ENCODE peak calls at places on chromosomes 3 and 15, in four cellular contexts. K is MM.1S, L is hepatocyte, Z is Peyer's patch. D is an unnamed sample.

GRCh38 chr3:49283997-49284396 is 7.0 kb upstream of the C3orf62 start:
- DNase-seq in K (no peak), L (no peak), Z (no peak), D (no peak)

GRCh38 chr15:83372434-83372873 is 74.7 kb upstream of the SH3GL3 start:
- DNase-seq in K (no peak), L (no peak), Z (no peak), D (no peak)

GRCh38 chr15:86515625-86516024 is 436.0 kb downstream of the AGBL1 start:
- DNase-seq in K (no peak), L (no peak), Z (no peak), D (no peak)

GRCh38 chr3:141050913-141051632 is at the start of gene SPSB4:
- DNase-seq in K (no peak), L (peak; percentile 80), Z (no peak), D (peak; percentile 1)

GRCh38 chr15:47194718-47195117 is 522.6 kb upstream of the SEMA6D start:
- DNase-seq in K (peak; percentile 55), L (peak; percentile 47), Z (no peak), D (peak; percentile 27)

GRCh38 chr3:183015185-183015584 is 34.8 kb upstream of the DCUN1D1 start:
- DNase-seq in K (no peak), L (no peak), Z (no peak), D (no peak)

GRCh38 chr3:187185759-187186158 is 11.5 kb upstream of the RTP1 start:
- DNase-seq in K (no peak), L (no peak), Z (no peak), D (no peak)

GRCh38 chr3:171508676-171509075 is 48.5 kb upstream of the TNIK start:
- DNase-seq in K (no peak), L (no peak), Z (no peak), D (no peak)

GRCh38 chr3:138184994-138185393 is 2.1 kb upstream of the ARMC8 start:
- DNase-seq in K (no peak), L (peak; percentile 26), Z (no peak), D (no peak)

GRCh38 chr15:90623854-90624253 is 93.3 kb upstream of the BLM start:
- DNase-seq in K (no peak), L (no peak), Z (no peak), D (no peak)

GRCh38 chr15:96246057-96246456 is 84.4 kb upstream of the NR2F2 start:
- DNase-seq in K (no peak), L (no peak), Z (no peak), D (no peak)

GRCh38 chr3:194139085-194139976 is 3.4 kb downstream of the HES1 start:
- DNase-seq in K (peak; percentile 60), L (peak; percentile 82), Z (peak; percentile 21), D (peak; percentile 44)

GRCh38 chr3:194141415-194142155 is 5.6 kb downstream of the HES1 start:
- DNase-seq in K (peak; percentile 90), L (peak; percentile 97), Z (peak; percentile 66), D (peak; percentile 78)

GRCh38 chr3:194139977-194140351 is 4.0 kb downstream of the HES1 start:
- DNase-seq in K (no peak), L (no peak), Z (no peak), D (no peak)

GRCh38 chr3:194142156-194142910 is 6.4 kb downstream of the HES1 start:
- DNase-seq in K (no peak), L (peak; percentile 40), Z (no peak), D (no peak)

DNA sequence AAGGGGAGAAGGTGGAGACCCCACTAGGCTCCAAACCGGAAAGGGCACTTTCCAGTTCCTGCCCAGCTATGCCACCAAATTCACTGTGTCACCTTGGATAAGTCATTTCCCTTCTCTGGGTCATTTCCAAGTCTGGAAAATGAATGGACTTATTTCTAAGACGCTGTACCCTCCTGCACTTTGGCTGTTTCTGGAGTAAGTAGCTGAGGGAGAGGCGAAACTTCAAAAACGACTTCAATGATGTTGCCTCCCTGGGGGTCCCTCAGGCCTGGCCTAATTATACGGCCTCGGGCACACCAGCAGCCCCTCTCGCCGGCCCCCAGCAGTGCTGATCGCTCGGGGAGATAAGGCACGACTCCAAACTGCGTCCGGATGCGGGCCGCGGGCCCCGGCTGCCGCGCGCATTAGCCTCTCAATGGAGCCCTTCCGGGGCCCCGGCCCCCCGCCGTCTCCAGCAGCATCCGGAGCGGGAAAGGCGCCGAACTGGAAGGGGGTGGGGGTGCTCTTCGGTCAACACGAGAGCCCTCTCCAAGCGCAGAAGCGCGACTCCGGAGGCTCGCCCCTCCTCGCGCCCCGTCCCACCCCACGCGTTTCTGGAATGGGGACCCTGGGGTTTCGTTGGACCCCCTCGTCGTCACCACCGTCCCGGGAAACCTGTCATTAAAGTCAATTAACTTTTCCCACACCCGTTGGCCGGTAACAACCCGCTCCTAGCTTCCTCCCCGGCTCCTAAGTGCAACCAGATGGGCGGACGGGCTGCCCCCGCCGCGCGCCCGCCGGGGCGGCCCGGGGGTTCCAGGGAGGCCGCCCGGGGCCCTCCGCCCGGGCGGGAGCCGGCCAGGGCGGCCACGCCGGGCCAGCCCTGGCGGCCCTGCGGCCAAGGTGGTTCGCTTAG is 4.8 kb downstream of the HES1 start:
- DNase-seq in K (no peak), L (peak; percentile 83), Z (peak; percentile 28), D (peak; percentile 28)
- H3K4me3 ChIP-seq in K (peak overlapping the region; percentile 12), L (no peak overlapping the region), Z (peak overlapping the region; percentile 59), D (peak overlapping the region; percentile 65)

DNA sequence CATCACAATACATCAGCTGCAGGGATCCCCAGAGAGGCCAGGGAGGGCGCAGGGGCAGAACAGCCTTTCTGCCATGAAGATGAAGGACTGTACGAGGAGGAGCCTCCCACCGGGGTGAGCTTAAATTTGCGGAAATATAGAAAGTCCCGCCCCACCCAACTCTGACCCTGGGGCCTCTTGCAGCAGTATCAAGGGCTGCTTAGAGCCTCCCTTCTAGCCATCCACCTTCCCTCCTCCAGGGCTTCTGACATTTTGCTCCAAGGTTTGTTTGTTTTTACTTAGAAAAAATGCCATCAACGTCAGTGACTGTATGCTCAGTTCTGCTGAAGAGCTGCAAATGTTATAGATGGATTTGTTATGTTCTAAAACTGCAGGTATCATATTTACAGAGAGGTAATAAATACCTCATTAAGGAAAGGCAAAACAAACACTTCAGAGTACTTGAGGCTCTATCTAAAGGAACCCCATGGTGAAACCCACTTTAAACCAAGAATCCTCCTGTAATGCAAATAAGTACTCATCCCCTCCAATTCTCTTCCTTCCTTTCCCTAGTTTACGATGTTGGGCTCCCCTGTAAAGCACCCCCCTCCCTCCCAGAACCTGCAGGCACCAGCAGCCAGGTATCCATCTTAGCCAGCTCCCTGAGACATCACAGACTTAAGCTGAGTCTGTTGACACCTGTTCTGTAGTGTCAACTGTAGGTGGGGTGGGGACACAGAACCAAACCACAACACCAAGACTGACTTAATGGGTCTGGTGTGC is 30.5 kb downstream of the RFTN1 start:
- DNase-seq in K (no peak), L (peak; percentile 40), Z (peak; percentile 79), D (peak; percentile 5)
- H3K27ac ChIP-seq in K (no peak overlapping the region), L (peak overlapping the region; percentile 56), Z (peak overlapping the region; percentile 68), D (no peak overlapping the region)

GRCh38 chr15:100919481-100920405 is 586 bp downstream of the LRRK1 start:
- DNase-seq in K (peak; percentile 37), L (peak; percentile 29), Z (peak; percentile 31), D (peak; percentile 42)
- H3K27me3 ChIP-seq in K (no peaks in the 10 kb centered on the region), L (peaks cover 43% of the 10 kb centered on the region), Z (no peaks in the 10 kb centered on the region), D (no peaks in the 10 kb centered on the region)

GRCh38 chr15:68684476-68684875 is 105.7 kb downstream of the CORO2B start:
- DNase-seq in K (no peak), L (no peak), Z (no peak), D (no peak)
- H3K4me3 ChIP-seq in K (no peak overlapping the region), L (no peak overlapping the region), Z (no peak overlapping the region), D (no peak overlapping the region)

DNA sequence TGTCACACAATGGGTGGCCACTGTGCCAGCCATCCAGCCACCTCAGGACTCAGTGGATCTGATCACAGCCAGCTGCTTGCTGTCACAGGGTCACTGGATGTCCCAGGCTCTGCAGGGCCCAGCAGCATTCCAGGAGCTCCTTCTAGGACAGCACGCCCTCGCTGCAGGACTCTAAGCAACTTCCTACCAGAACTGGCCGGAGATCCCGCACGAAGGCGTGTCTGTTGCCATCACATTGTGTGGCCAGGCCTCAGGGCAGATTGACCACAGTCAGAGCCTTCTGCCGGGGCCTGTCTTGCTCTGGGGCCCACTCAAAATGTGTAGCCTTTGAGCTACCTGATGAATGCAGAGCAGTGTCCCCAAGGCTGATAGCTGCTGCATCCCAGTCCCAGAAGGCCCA is 24.6 kb downstream of the DNAJB8 start:
- DNase-seq in K (no peak), L (no peak), Z (no peak), D (no peak)
- H3K27ac ChIP-seq in K (no peak overlapping the region), L (no peak overlapping the region), Z (no peak overlapping the region), D (no peak overlapping the region)

DNA sequence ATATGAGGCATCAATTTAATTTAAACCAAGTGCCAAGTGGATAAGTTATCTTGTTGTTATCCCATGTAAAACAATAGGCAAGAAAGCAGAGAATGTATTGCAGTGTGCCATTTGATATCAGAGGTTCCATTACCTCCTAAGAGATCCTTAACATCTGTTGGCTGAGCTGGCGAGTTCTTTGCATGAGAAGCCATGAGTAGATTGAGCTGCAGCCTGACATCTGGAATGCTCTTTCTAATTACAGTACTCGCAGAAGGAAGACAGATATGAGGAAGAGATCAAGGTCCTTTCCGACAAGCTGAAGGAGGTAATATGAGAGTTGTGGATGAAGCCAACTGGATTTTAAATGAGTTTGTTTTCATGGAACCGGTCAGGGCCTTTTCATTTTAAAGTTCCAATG is 19.4 kb downstream of the TPM1 start:
- DNase-seq in K (no peak), L (no peak), Z (no peak), D (peak; percentile 58)
- H3K27me3 ChIP-seq in K (no peaks in the 10 kb centered on the region), L (no peaks in the 10 kb centered on the region), Z (no peaks in the 10 kb centered on the region), D (no peaks in the 10 kb centered on the region)

GRCh38 chr3:135310317-135310716 is 515.3 kb downstream of the EPHB1 start:
- DNase-seq in K (no peak), L (peak; percentile 54), Z (no peak), D (no peak)
- H3K4me3 ChIP-seq in K (no peak overlapping the region), L (no peak overlapping the region), Z (no peak overlapping the region), D (no peak overlapping the region)

DNA sequence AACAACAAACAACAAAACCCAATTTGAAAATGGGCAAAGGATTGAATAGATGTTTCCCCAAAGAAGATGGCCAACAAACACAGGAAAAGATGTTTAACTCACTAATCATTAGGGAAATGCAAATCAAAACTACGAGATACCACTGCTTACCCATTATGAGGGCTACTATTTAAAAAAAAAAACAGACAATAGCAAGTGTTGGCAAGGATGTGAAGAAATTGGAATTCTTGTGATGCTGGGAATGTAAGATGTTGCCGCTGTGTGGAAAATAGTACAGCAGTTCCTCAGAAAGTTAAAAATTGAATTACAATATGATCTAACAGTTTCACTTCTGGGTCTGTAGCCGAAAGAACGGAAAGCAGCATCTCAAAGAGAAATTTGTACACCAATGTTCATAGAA is 122.0 kb downstream of the CHSY1 start:
- DNase-seq in K (no peak), L (no peak), Z (no peak), D (no peak)
- H3K27ac ChIP-seq in K (no peak overlapping the region), L (no peak overlapping the region), Z (no peak overlapping the region), D (no peak overlapping the region)

DNA sequence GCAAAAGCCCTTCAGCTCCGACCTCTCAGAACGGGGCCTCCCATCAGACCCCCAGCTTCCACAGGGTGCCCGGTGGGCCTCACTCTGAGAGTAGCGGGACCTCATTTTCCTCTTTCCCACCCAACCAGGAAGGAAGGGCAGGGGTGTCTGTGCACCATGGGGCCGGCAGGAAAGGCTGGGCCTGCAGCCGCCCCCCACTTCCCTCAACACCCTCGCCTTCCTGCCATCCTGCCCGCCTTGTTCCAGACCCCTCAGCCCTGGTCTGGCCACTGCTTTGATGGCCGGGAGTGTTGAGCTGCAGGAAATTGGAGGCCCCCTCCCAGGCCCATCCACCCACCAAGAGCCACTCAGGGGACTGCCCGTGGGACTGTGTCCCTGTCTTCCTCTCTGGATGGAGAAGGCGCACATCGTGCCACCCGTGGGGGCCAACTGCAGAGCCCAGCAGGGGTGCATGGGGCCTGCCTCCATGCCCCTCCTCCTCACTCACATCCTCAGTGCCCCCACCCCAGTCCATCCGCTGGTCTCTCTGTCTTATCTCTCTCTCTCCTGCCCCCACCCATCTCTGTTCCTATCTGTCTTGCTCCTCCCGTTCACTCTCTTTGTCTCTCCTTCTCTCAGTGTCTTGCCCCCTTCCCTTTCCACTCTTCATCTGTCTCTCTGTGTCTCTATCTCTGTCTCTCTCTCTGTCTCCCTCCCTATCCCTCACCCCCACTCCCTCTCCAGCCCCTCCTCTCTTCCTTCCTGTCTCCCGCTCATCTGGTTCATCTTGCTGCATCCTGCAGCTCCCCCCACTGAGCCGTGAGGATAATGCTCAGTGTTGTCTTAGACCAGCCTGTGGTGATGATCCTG is 1.8 kb upstream of the PLXND1 start:
- DNase-seq in K (no peak), L (peak; percentile 44), Z (no peak), D (no peak)
- H3K27me3 ChIP-seq in K (peaks cover 38% of the 10 kb centered on the region), L (peaks cover 12% of the 10 kb centered on the region), Z (no peaks in the 10 kb centered on the region), D (peaks cover 3% of the 10 kb centered on the region)

D was measured in small intestine.